ENCODE peak calls at places on chromosomes 3 and 15, in nine cellular contexts. One of them, this sample, is unnamed.

GRCh38 chr15:49423021-49423420 is at the start of gene FGF7:
- DNase-seq in mucosa of gallbladder: no peak
- DNase-seq in Calu3: no peak
- DNase-seq in H9: no peak
- DNase-seq in NCI-H187: no peak
- DNase-seq in neural crest cell: no peak
- DNase-seq in upper lobe of right lung: no peak
- DNase-seq in astrocyte of the spinal cord: peak
- DNase-seq in NCI-H1436: no peak
- DNase-seq in this sample: no peak

GRCh38 chr3:136750209-136750921 is 1.8 kb downstream of the STAG1 start:
- DNase-seq in mucosa of gallbladder: no peak
- DNase-seq in Calu3: peak
- DNase-seq in H9: no peak
- DNase-seq in NCI-H187: no peak
- DNase-seq in neural crest cell: no peak
- DNase-seq in upper lobe of right lung: no peak
- DNase-seq in astrocyte of the spinal cord: peak
- DNase-seq in NCI-H1436: no peak
- DNase-seq in this sample: no peak

GRCh38 chr15:40240619-40241304 is 1.9 kb downstream of the PAK6 start:
- DNase-seq in mucosa of gallbladder: no peak
- DNase-seq in Calu3: no peak
- DNase-seq in H9: no peak
- DNase-seq in NCI-H187: no peak
- DNase-seq in neural crest cell: no peak
- DNase-seq in upper lobe of right lung: peak
- DNase-seq in astrocyte of the spinal cord: no peak
- DNase-seq in NCI-H1436: no peak
- DNase-seq in this sample: no peak

GRCh38 chr3:189099031-189099471 is 72.7 kb upstream of the TPRG1 start:
- DNase-seq in mucosa of gallbladder: peak
- DNase-seq in Calu3: no peak
- DNase-seq in H9: no peak
- DNase-seq in NCI-H187: no peak
- DNase-seq in neural crest cell: no peak
- DNase-seq in upper lobe of right lung: peak
- DNase-seq in astrocyte of the spinal cord: no peak
- DNase-seq in NCI-H1436: no peak
- DNase-seq in this sample: no peak

GRCh38 chr15:51162865-51163762 is 68.4 kb upstream of the TNFAIP8L3 start:
- DNase-seq in mucosa of gallbladder: peak
- DNase-seq in Calu3: peak
- DNase-seq in H9: peak
- DNase-seq in NCI-H187: no peak
- DNase-seq in neural crest cell: peak
- DNase-seq in upper lobe of right lung: no peak
- DNase-seq in astrocyte of the spinal cord: peak
- DNase-seq in NCI-H1436: peak
- DNase-seq in this sample: peak

GRCh38 chr15:98609144-98609852 is 39.0 kb upstream of the IGF1R start:
- DNase-seq in mucosa of gallbladder: no peak
- DNase-seq in Calu3: peak
- DNase-seq in H9: peak
- DNase-seq in NCI-H187: no peak
- DNase-seq in neural crest cell: no peak
- DNase-seq in upper lobe of right lung: no peak
- DNase-seq in astrocyte of the spinal cord: peak
- DNase-seq in NCI-H1436: no peak
- DNase-seq in this sample: no peak

GRCh38 chr3:113117511-113118302 is 93.7 kb upstream of the BOC start:
- DNase-seq in mucosa of gallbladder: no peak
- DNase-seq in Calu3: no peak
- DNase-seq in H9: no peak
- DNase-seq in NCI-H187: no peak
- DNase-seq in neural crest cell: no peak
- DNase-seq in upper lobe of right lung: no peak
- DNase-seq in astrocyte of the spinal cord: peak
- DNase-seq in NCI-H1436: no peak
- DNase-seq in this sample: no peak

GRCh38 chr15:95840004-95840403 is 490.5 kb upstream of the NR2F2 start:
- DNase-seq in mucosa of gallbladder: peak
- DNase-seq in Calu3: no peak
- DNase-seq in H9: no peak
- DNase-seq in NCI-H187: no peak
- DNase-seq in neural crest cell: no peak
- DNase-seq in upper lobe of right lung: no peak
- DNase-seq in astrocyte of the spinal cord: peak
- DNase-seq in NCI-H1436: no peak
- DNase-seq in this sample: no peak

GRCh38 chr15:77702211-77702957 is 69.7 kb upstream of the LINGO1 start:
- DNase-seq in mucosa of gallbladder: peak
- DNase-seq in Calu3: peak
- DNase-seq in H9: peak
- DNase-seq in NCI-H187: no peak
- DNase-seq in neural crest cell: peak
- DNase-seq in upper lobe of right lung: no peak
- DNase-seq in astrocyte of the spinal cord: peak
- DNase-seq in NCI-H1436: no peak
- DNase-seq in this sample: peak

GRCh38 chr15:80596521-80596976 is 98.6 kb upstream of the ABHD17C start:
- DNase-seq in mucosa of gallbladder: peak
- DNase-seq in Calu3: peak
- DNase-seq in H9: no peak
- DNase-seq in NCI-H187: no peak
- DNase-seq in neural crest cell: no peak
- DNase-seq in upper lobe of right lung: no peak
- DNase-seq in astrocyte of the spinal cord: no peak
- DNase-seq in NCI-H1436: no peak
- DNase-seq in this sample: no peak

GRCh38 chr3:112056451-112056929 is 22.0 kb downstream of the TMPRSS7 start:
- DNase-seq in mucosa of gallbladder: no peak
- DNase-seq in Calu3: no peak
- DNase-seq in H9: no peak
- DNase-seq in NCI-H187: no peak
- DNase-seq in neural crest cell: no peak
- DNase-seq in upper lobe of right lung: no peak
- DNase-seq in astrocyte of the spinal cord: peak
- DNase-seq in NCI-H1436: no peak
- DNase-seq in this sample: no peak

GRCh38 chr3:16794251-16794650 is 90.5 kb upstream of the PLCL2 start:
- DNase-seq in mucosa of gallbladder: no peak
- DNase-seq in Calu3: no peak
- DNase-seq in H9: no peak
- DNase-seq in NCI-H187: no peak
- DNase-seq in neural crest cell: no peak
- DNase-seq in upper lobe of right lung: no peak
- DNase-seq in astrocyte of the spinal cord: no peak
- DNase-seq in NCI-H1436: no peak
- DNase-seq in this sample: no peak

GRCh38 chr3:119156868-119157267 is 10.9 kb downstream of the TEX55 start:
- DNase-seq in mucosa of gallbladder: no peak
- DNase-seq in Calu3: no peak
- DNase-seq in H9: no peak
- DNase-seq in NCI-H187: no peak
- DNase-seq in neural crest cell: no peak
- DNase-seq in upper lobe of right lung: no peak
- DNase-seq in astrocyte of the spinal cord: no peak
- DNase-seq in NCI-H1436: no peak
- DNase-seq in this sample: no peak

GRCh38 chr3:194575484-194576210 is 57.6 kb downstream of the TMEM44 start:
- DNase-seq in mucosa of gallbladder: no peak
- DNase-seq in Calu3: peak
- DNase-seq in H9: peak
- DNase-seq in NCI-H187: no peak
- DNase-seq in neural crest cell: no peak
- DNase-seq in upper lobe of right lung: no peak
- DNase-seq in astrocyte of the spinal cord: no peak
- DNase-seq in NCI-H1436: no peak
- DNase-seq in this sample: no peak

GRCh38 chr15:92808611-92809063 is 91.5 kb upstream of the CHD2 start:
- DNase-seq in mucosa of gallbladder: no peak
- DNase-seq in Calu3: peak
- DNase-seq in H9: no peak
- DNase-seq in NCI-H187: no peak
- DNase-seq in neural crest cell: no peak
- DNase-seq in upper lobe of right lung: peak
- DNase-seq in astrocyte of the spinal cord: no peak
- DNase-seq in NCI-H1436: no peak
- DNase-seq in this sample: no peak

GRCh38 chr3:173153631-173154030 is 12.6 kb upstream of the SPATA16 start:
- DNase-seq in mucosa of gallbladder: no peak
- DNase-seq in Calu3: no peak
- DNase-seq in H9: no peak
- DNase-seq in NCI-H187: no peak
- DNase-seq in neural crest cell: no peak
- DNase-seq in upper lobe of right lung: no peak
- DNase-seq in astrocyte of the spinal cord: no peak
- DNase-seq in NCI-H1436: no peak
- DNase-seq in this sample: no peak

GRCh38 chr3:125478321-125478720 is 41.7 kb downstream of the SNX4 start:
- DNase-seq in mucosa of gallbladder: no peak
- DNase-seq in Calu3: no peak
- DNase-seq in H9: no peak
- DNase-seq in NCI-H187: no peak
- DNase-seq in neural crest cell: no peak
- DNase-seq in upper lobe of right lung: no peak
- DNase-seq in astrocyte of the spinal cord: peak
- DNase-seq in NCI-H1436: no peak
- DNase-seq in this sample: no peak

GRCh38 chr3:13420817-13421755 is 964 bp upstream of the NUP210 start:
- DNase-seq in mucosa of gallbladder: no peak
- DNase-seq in Calu3: no peak
- DNase-seq in H9: no peak
- DNase-seq in NCI-H187: no peak
- DNase-seq in neural crest cell: no peak
- DNase-seq in upper lobe of right lung: peak
- DNase-seq in astrocyte of the spinal cord: no peak
- DNase-seq in NCI-H1436: no peak
- DNase-seq in this sample: no peak

GRCh38 chr15:35603298-35603697 is 57.3 kb upstream of the DPH6 start:
- DNase-seq in mucosa of gallbladder: no peak
- DNase-seq in Calu3: no peak
- DNase-seq in H9: no peak
- DNase-seq in NCI-H187: no peak
- DNase-seq in neural crest cell: no peak
- DNase-seq in upper lobe of right lung: no peak
- DNase-seq in astrocyte of the spinal cord: peak
- DNase-seq in NCI-H1436: no peak
- DNase-seq in this sample: no peak